ENCODE peak calls at places on chromosomes 13 and 19, in four cellular contexts. O is A549, M is HepG2, R is K562. B is an unnamed sample.

GRCh38 chr13:26995159-26995558 is 176.5 kb downstream of the USP12 start:
- DNase-seq in M (no peak), O (no peak), R (no peak), B (no peak)

GRCh38 chr13:91142572-91142971 is 204.9 kb upstream of the MIR17HG start:
- DNase-seq in R (no peak), O (no peak), M (no peak), B (no peak)

GRCh38 chr13:109148243-109148642 is 518.8 kb downstream of the MYO16 start:
- DNase-seq in R (no peak), M (no peak), O (no peak), B (no peak)

GRCh38 chr13:23778879-23779278 is 110.3 kb downstream of the MIPEP start:
- DNase-seq in O (no peak), M (peak), R (no peak), B (no peak)

GRCh38 chr13:26502826-26503225 is 54.7 kb upstream of the WASF3 start:
- DNase-seq in R (no peak), M (no peak), O (no peak), B (no peak)

GRCh38 chr13:38024431-38024830 is 154.9 kb upstream of the TRPC4 start:
- DNase-seq in R (no peak), O (no peak), M (no peak), B (no peak)

GRCh38 chr13:24307211-24308067 is 1.9 kb upstream of the C1QTNF9 start:
- DNase-seq in M (peak), O (no peak), R (no peak), B (no peak)

GRCh38 chr13:113559901-113560644 is 24.5 kb upstream of the TFDP1 start:
- DNase-seq in M (no peak), O (no peak), R (no peak), B (no peak)

GRCh38 chr13:96130818-96131217 is 40.9 kb downstream of the HS6ST3 start:
- DNase-seq in M (no peak), O (no peak), R (no peak), B (no peak)

GRCh38 chr13:112880976-112881540 is 88.0 kb upstream of the MCF2L start:
- DNase-seq in O (no peak), M (no peak), R (no peak), B (no peak)

DNA sequence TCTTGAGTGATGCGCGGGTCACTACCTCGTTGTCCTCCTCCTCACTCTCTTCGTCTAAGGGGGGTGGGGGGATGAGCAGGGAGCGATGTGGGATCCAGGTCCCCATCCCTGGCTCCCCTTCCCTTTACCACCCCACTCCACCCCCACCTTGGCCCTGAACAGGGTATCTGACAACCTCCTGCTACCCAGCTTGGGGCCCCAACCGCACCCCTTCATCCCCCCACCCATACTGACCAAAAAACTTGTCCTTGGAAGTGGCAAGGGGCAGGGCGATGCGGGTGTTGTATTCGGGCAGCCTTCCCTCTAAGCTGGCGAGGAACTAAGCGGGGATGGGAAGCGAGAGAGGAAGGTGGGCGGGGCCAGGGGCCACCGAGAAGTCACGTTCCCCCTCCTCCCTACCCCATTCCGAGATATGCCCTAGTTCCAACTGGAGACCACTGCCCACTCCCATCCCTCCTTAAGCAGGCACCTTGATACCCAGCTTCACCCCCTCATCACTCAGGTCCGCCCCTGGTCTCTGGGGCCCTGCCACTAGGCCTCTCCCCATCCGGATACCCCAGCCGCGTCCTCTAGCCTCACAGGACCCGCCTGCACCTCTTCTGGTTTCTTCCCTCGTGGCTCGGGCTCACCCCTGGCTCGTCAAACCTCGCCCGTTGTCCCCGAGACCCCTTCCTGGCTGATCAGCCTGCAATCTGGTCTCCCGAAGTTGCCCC is 1.9 kb upstream of the RGL3 start:
- DNase-seq in R (peak), M (no peak), O (no peak), B (no peak)
- TF ChIP-seq MYC in R (no peak), M (no peak), O (no peak), B (no peak)

GRCh38 chr13:35198821-35199220 is 256.8 kb downstream of the NBEA start:
- DNase-seq in M (no peak), O (no peak), R (no peak), B (no peak)
- TF ChIP-seq RFX5 in M (no peak), O (no peak), R (no peak), B (no peak)

GRCh38 chr13:44739539-44739938 is 163.4 kb upstream of the TSC22D1 start:
- DNase-seq in M (no peak), R (no peak), O (no peak), B (no peak)
- TF ChIP-seq MYC in M (no peak), R (no peak), O (no peak), B (no peak)

DNA sequence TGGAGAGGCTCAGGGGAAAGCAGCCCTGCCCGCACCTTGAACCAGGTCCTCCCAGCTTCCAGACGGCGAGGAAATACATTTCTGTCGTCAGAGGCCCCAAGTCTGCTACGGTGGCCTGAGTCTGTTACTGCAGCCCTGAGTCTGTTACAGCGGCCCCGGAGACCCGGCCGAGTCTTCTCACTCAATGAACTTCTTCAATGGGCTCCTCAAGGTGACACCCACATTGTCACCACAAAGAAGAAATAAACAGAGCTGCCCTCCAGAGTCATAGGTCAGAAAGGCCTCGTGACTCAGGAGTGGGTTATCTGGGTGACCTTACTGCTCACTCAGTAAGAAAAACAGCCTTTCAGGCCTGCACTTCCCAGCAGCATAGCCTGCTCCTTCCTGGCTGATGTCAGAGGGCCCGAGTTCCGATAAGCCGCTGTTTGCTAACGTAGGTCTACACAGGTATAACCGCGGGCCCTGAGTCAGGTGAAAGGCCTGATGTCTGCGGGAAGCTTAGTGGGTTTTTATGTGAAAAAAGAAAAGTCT is 66.9 kb upstream of the TM9SF2 start:
- DNase-seq in R (peak), M (peak), O (no peak), B (no peak)
- TF ChIP-seq RFX5 in R (no peak), M (no peak), O (no peak), B (no peak)